ENCODE peak calls at places on chromosomes 2 and 18, in seven cellular contexts. G is AG10803; V is activated naive CD4-positive, alpha-beta T cell treated with anti-CD3 and anti-CD28 coated beads, Interleukin-2, amount 10 ng/mL, durations not matched to agents 7 days and 5 days; E is fibroblast of the conjunctiva; M is GM23248; J is AG08395; B is kidney epithelial cell. S is an unnamed sample.

GRCh38 chr2:68832161-68832869 is 38.9 kb downstream of the BMP10 start:
- DNase-seq in G (peak; percentile 29), E (no peak), J (peak; percentile 24), V (peak; percentile 42), M (peak; percentile 22), B (peak; percentile 82), S (peak; percentile 78)

GRCh38 chr2:69248232-69248631 is 138.8 kb downstream of the GFPT1 start:
- DNase-seq in G (no peak), E (no peak), B (no peak), M (no peak), J (no peak), V (no peak), S (no peak)

GRCh38 chr2:72965770-72966430 is 48.6 kb downstream of the EMX1 start:
- DNase-seq in V (no peak), G (no peak), E (no peak), M (no peak), B (peak; percentile 28), J (no peak), S (no peak)

GRCh38 chr2:172285010-172285621 is 142.3 kb upstream of the ITGA6 start:
- DNase-seq in V (no peak), G (peak; percentile 95), B (no peak), M (peak; percentile 77), J (peak; percentile 78), E (no peak), S (peak; percentile 78)

GRCh38 chr2:189421644-189422043 is 19.6 kb upstream of the WDR75 start:
- DNase-seq in B (peak; percentile 43), G (peak; percentile 75), M (peak; percentile 60), V (no peak), E (no peak), J (peak; percentile 52), S (peak; percentile 89)

GRCh38 chr2:18262601-18263000 is 297.9 kb downstream of the RDH14 start:
- DNase-seq in B (no peak), J (no peak), E (no peak), M (peak; percentile 30), V (no peak), G (peak; percentile 16), S (peak; percentile 45)

GRCh38 chr2:176398783-176399182 is 129.5 kb downstream of the MTX2 start:
- DNase-seq in E (no peak), M (peak; percentile 47), J (no peak), B (no peak), V (no peak), G (peak; percentile 43), S (peak; percentile 59)

GRCh38 chr2:12607971-12608370 is 108.8 kb upstream of the TRIB2 start:
- DNase-seq in B (peak; percentile 64), G (peak; percentile 9), J (no peak), E (no peak), M (peak; percentile 36), V (no peak), S (peak; percentile 46)

GRCh38 chr2:120539937-120540718 is 194.2 kb downstream of the INHBB start:
- DNase-seq in G (peak; percentile 98), E (peak; percentile 95), V (no peak), B (peak; percentile 67), M (peak; percentile 100), J (peak; percentile 98), S (peak; percentile 92)

GRCh38 chr2:24334245-24334633 is 26.1 kb downstream of the ITSN2 start:
- DNase-seq in J (peak; percentile 59), G (peak; percentile 73), V (no peak), M (no peak), E (peak; percentile 22), B (no peak), S (peak; percentile 37)

GRCh38 chr2:45014016-45014702 is 4.9 kb upstream of the SIX2 start:
- DNase-seq in B (no peak), G (peak; percentile 36), M (peak; percentile 82), J (peak; percentile 80), E (no peak), V (peak; percentile 49), S (no peak)

GRCh38 chr2:102033028-102033749 is 41.4 kb downstream of the IL1R2 start:
- DNase-seq in M (peak; percentile 53), E (peak; percentile 82), G (peak; percentile 87), B (peak; percentile 88), J (peak; percentile 59), V (peak; percentile 46), S (peak; percentile 79)

GRCh38 chr18:44685296-44685695 is 4.6 kb downstream of the SETBP1 start:
- DNase-seq in G (no peak), J (no peak), E (no peak), B (no peak), V (no peak), M (no peak), S (no peak)

GRCh38 chr2:2254206-2254605 is 76.9 kb downstream of the MYT1L start:
- DNase-seq in B (no peak), G (no peak), E (no peak), V (no peak), J (no peak), M (no peak), S (no peak)

GRCh38 chr18:48815581-48816324 is 135.0 kb downstream of the SMAD7 start:
- DNase-seq in J (peak; percentile 28), B (no peak), G (no peak), V (no peak), E (no peak), M (peak; percentile 53), S (peak; percentile 62)

GRCh38 chr2:159592446-159592845 is 23.9 kb downstream of the BAZ2B start:
- DNase-seq in J (no peak), G (no peak), E (no peak), M (no peak), V (no peak), B (no peak), S (no peak)

GRCh38 chr2:32356735-32357544 is at the start of gene BIRC6:
- DNase-seq in J (peak; percentile 99), G (peak; percentile 97), B (peak; percentile 80), M (peak; percentile 99), E (peak; percentile 91), V (peak; percentile 96), S (peak; percentile 95)

GRCh38 chr2:212052412-212053159 is 486.0 kb downstream of the ERBB4 start:
- DNase-seq in E (no peak), B (no peak), V (no peak), M (no peak), J (no peak), G (no peak), S (peak; percentile 94)

GRCh38 chr2:229733606-229734205 is 19.4 kb upstream of the DNER start:
- DNase-seq in B (no peak), V (no peak), E (no peak), G (no peak), M (no peak), J (no peak), S (no peak)

GRCh38 chr2:23745726-23746105 is 181.2 kb downstream of the ATAD2B start:
- DNase-seq in M (peak; percentile 51), E (peak; percentile 72), G (peak; percentile 84), J (peak; percentile 52), V (no peak), B (no peak), S (peak; percentile 49)

S was measured in IMR-90.